ENCODE peak calls at places on chromosomes 5 and 9, in seven cellular contexts. One of them, this sample, is unnamed.
A peak's percentile ranks its signal among the peaks of the same experiment; 100 is the strongest.

GRCh38 chr5:151063136-151063544 is 17.7 kb downstream of the TNIP1 start:
- DNase-seq in HCT116: no peak
- DNase-seq in K562: peak; percentile 48
- DNase-seq in PC-3: peak; percentile 65
- DNase-seq in trophoblast cell: peak; percentile 43
- DNase-seq in GM23248: peak; percentile 89
- DNase-seq in fibroblast of lung: peak; percentile 75
- DNase-seq in this sample: peak; percentile 86

GRCh38 chr5:122478741-122479459 is 166.9 kb downstream of the SNCAIP start:
- DNase-seq in HCT116: peak; percentile 10
- DNase-seq in K562: no peak
- DNase-seq in PC-3: peak; percentile 93
- DNase-seq in trophoblast cell: peak; percentile 82
- DNase-seq in GM23248: no peak
- DNase-seq in fibroblast of lung: peak; percentile 81
- DNase-seq in this sample: no peak

GRCh38 chr5:180804129-180804601 is 1.6 kb upstream of the MGAT1 start:
- DNase-seq in HCT116: no peak
- DNase-seq in K562: no peak
- DNase-seq in PC-3: no peak
- DNase-seq in trophoblast cell: no peak
- DNase-seq in GM23248: no peak
- DNase-seq in fibroblast of lung: no peak
- DNase-seq in this sample: no peak

GRCh38 chr9:31677415-31677814 is 707.0 kb upstream of the ACO1 start:
- DNase-seq in HCT116: no peak
- DNase-seq in K562: no peak
- DNase-seq in PC-3: no peak
- DNase-seq in trophoblast cell: no peak
- DNase-seq in GM23248: no peak
- DNase-seq in fibroblast of lung: no peak
- DNase-seq in this sample: no peak

GRCh38 chr5:131945551-131945882 is at the start of gene MEIKIN:
- DNase-seq in HCT116: no peak
- DNase-seq in K562: no peak
- DNase-seq in PC-3: no peak
- DNase-seq in trophoblast cell: no peak
- DNase-seq in GM23248: no peak
- DNase-seq in fibroblast of lung: no peak
- DNase-seq in this sample: no peak

GRCh38 chr5:83721878-83722779 is 1.5 kb upstream of the HAPLN1 start:
- DNase-seq in HCT116: peak; percentile 66
- DNase-seq in K562: no peak
- DNase-seq in PC-3: peak; percentile 73
- DNase-seq in trophoblast cell: peak; percentile 5
- DNase-seq in GM23248: peak; percentile 87
- DNase-seq in fibroblast of lung: peak; percentile 70
- DNase-seq in this sample: peak; percentile 62

GRCh38 chr9:134591573-134591981 is 50.0 kb upstream of the COL5A1 start:
- DNase-seq in HCT116: no peak
- DNase-seq in K562: no peak
- DNase-seq in PC-3: no peak
- DNase-seq in trophoblast cell: no peak
- DNase-seq in GM23248: peak; percentile 88
- DNase-seq in fibroblast of lung: no peak
- DNase-seq in this sample: peak; percentile 39

GRCh38 chr5:147619281-147619680 is 109.4 kb upstream of the DPYSL3 start:
- DNase-seq in HCT116: no peak
- DNase-seq in K562: no peak
- DNase-seq in PC-3: no peak
- DNase-seq in trophoblast cell: no peak
- DNase-seq in GM23248: peak; percentile 6
- DNase-seq in fibroblast of lung: no peak
- DNase-seq in this sample: peak; percentile 64

GRCh38 chr9:100269656-100270055 is 83.1 kb downstream of the TEX10 start:
- DNase-seq in HCT116: no peak
- DNase-seq in K562: no peak
- DNase-seq in PC-3: no peak
- DNase-seq in trophoblast cell: no peak
- DNase-seq in GM23248: no peak
- DNase-seq in fibroblast of lung: no peak
- DNase-seq in this sample: no peak

GRCh38 chr5:132022737-132023136 is 11.3 kb upstream of the ACSL6 start:
- DNase-seq in HCT116: no peak
- DNase-seq in K562: peak; percentile 35
- DNase-seq in PC-3: peak; percentile 53
- DNase-seq in trophoblast cell: no peak
- DNase-seq in GM23248: peak; percentile 49
- DNase-seq in fibroblast of lung: no peak
- DNase-seq in this sample: no peak

GRCh38 chr9:121269888-121270254 is 1.9 kb downstream of the GSN start:
- DNase-seq in HCT116: no peak
- DNase-seq in K562: no peak
- DNase-seq in PC-3: peak; percentile 42
- DNase-seq in trophoblast cell: no peak
- DNase-seq in GM23248: peak; percentile 48
- DNase-seq in fibroblast of lung: no peak
- DNase-seq in this sample: no peak

GRCh38 chr5:68290260-68290674 is 74.7 kb downstream of the PIK3R1 start:
- DNase-seq in HCT116: no peak
- DNase-seq in K562: peak; percentile 33
- DNase-seq in PC-3: no peak
- DNase-seq in trophoblast cell: no peak
- DNase-seq in GM23248: peak; percentile 70
- DNase-seq in fibroblast of lung: peak; percentile 68
- DNase-seq in this sample: peak; percentile 56

GRCh38 chr5:180920710-180921109 is 21.8 kb downstream of the BTNL8 start:
- DNase-seq in HCT116: no peak
- DNase-seq in K562: no peak
- DNase-seq in PC-3: peak; percentile 33
- DNase-seq in trophoblast cell: no peak
- DNase-seq in GM23248: no peak
- DNase-seq in fibroblast of lung: no peak
- DNase-seq in this sample: no peak

GRCh38 chr9:134053401-134053871 is 14.4 kb downstream of the BRD3 start:
- DNase-seq in HCT116: no peak
- DNase-seq in K562: no peak
- DNase-seq in PC-3: no peak
- DNase-seq in trophoblast cell: no peak
- DNase-seq in GM23248: no peak
- DNase-seq in fibroblast of lung: no peak
- DNase-seq in this sample: no peak

GRCh38 chr5:177594071-177594470 is 2.1 kb downstream of the TMED9 start:
- DNase-seq in HCT116: no peak
- DNase-seq in K562: no peak
- DNase-seq in PC-3: no peak
- DNase-seq in trophoblast cell: no peak
- DNase-seq in GM23248: no peak
- DNase-seq in fibroblast of lung: no peak
- DNase-seq in this sample: no peak

GRCh38 chr5:7834982-7835381 is 16.0 kb downstream of the CFAP90 start:
- DNase-seq in HCT116: no peak
- DNase-seq in K562: no peak
- DNase-seq in PC-3: no peak
- DNase-seq in trophoblast cell: no peak
- DNase-seq in GM23248: no peak
- DNase-seq in fibroblast of lung: no peak
- DNase-seq in this sample: no peak

GRCh38 chr5:78610163-78610583 is 38.4 kb downstream of the LHFPL2 start:
- DNase-seq in HCT116: no peak
- DNase-seq in K562: no peak
- DNase-seq in PC-3: no peak
- DNase-seq in trophoblast cell: no peak
- DNase-seq in GM23248: peak; percentile 86
- DNase-seq in fibroblast of lung: no peak
- DNase-seq in this sample: peak; percentile 82

GRCh38 chr9:123679330-123679987 is 250.5 kb downstream of the DENND1A start:
- DNase-seq in HCT116: no peak
- DNase-seq in K562: no peak
- DNase-seq in PC-3: no peak
- DNase-seq in trophoblast cell: no peak
- DNase-seq in GM23248: no peak
- DNase-seq in fibroblast of lung: peak; percentile 63
- DNase-seq in this sample: no peak

GRCh38 chr5:174916227-174916626 is 191.8 kb downstream of the MSX2 start:
- DNase-seq in HCT116: no peak
- DNase-seq in K562: no peak
- DNase-seq in PC-3: no peak
- DNase-seq in trophoblast cell: no peak
- DNase-seq in GM23248: no peak
- DNase-seq in fibroblast of lung: no peak
- DNase-seq in this sample: no peak

GRCh38 chr5:88707216-88707965 is 175.6 kb downstream of the MEF2C start:
- DNase-seq in HCT116: no peak
- DNase-seq in K562: no peak
- DNase-seq in PC-3: peak; percentile 73
- DNase-seq in trophoblast cell: no peak
- DNase-seq in GM23248: no peak
- DNase-seq in fibroblast of lung: no peak
- DNase-seq in this sample: peak; percentile 76

GRCh38 chr5:107915413-107915812 is 244.7 kb upstream of the EFNA5 start:
- DNase-seq in HCT116: no peak
- DNase-seq in K562: no peak
- DNase-seq in PC-3: no peak
- DNase-seq in trophoblast cell: no peak
- DNase-seq in GM23248: peak; percentile 30
- DNase-seq in fibroblast of lung: peak; percentile 34
- DNase-seq in this sample: no peak

GRCh38 chr9:37034320-37034937 is 361 bp upstream of the PAX5 start:
- DNase-seq in HCT116: no peak
- DNase-seq in K562: no peak
- DNase-seq in PC-3: peak; percentile 40
- DNase-seq in trophoblast cell: no peak
- DNase-seq in GM23248: peak; percentile 38
- DNase-seq in fibroblast of lung: no peak
- DNase-seq in this sample: no peak
- H3K4me3 ChIP-seq in HCT116: no peak overlapping the region
- H3K4me3 ChIP-seq in K562: no peak overlapping the region
- H3K4me3 ChIP-seq in PC-3: peak overlapping the region; percentile 64
- H3K4me3 ChIP-seq in trophoblast cell: no peak overlapping the region
- H3K4me3 ChIP-seq in GM23248: peak overlapping the region; percentile 57
- H3K4me3 ChIP-seq in fibroblast of lung: no peak overlapping the region
- H3K4me3 ChIP-seq in this sample: no peak overlapping the region

DNA sequence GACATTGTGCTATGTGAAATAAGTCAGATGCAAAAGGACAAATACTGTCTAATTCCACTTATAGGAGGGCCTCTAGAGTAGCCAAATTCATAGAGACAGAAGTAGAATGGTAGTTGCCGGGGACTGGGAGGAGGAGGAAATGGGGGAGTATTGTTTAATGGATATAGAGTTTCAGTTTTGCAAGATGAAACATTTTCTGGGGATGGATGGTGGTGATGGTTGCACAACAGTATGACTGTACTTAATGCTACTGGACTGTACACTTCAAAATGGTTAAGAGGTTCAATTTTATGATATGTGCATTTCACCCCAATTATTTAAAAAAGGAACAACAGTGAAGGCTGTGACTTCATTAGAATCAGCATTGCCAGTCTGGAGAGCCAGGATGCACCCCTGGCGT is 130.6 kb upstream of the STC2 start:
- DNase-seq in HCT116: no peak
- DNase-seq in K562: no peak
- DNase-seq in PC-3: peak; percentile 55
- DNase-seq in trophoblast cell: no peak
- DNase-seq in GM23248: peak; percentile 69
- DNase-seq in fibroblast of lung: peak; percentile 85
- DNase-seq in this sample: no peak
- H3K4me2 ChIP-seq in HCT116: no peak overlapping the region
- H3K4me2 ChIP-seq in K562: no peak overlapping the region
- H3K4me2 ChIP-seq in PC-3: no peak overlapping the region
- H3K4me2 ChIP-seq in trophoblast cell: no peak overlapping the region
- H3K4me2 ChIP-seq in GM23248: no peak overlapping the region
- H3K4me2 ChIP-seq in fibroblast of lung: no peak overlapping the region
- H3K4me2 ChIP-seq in this sample: no peak overlapping the region

DNA sequence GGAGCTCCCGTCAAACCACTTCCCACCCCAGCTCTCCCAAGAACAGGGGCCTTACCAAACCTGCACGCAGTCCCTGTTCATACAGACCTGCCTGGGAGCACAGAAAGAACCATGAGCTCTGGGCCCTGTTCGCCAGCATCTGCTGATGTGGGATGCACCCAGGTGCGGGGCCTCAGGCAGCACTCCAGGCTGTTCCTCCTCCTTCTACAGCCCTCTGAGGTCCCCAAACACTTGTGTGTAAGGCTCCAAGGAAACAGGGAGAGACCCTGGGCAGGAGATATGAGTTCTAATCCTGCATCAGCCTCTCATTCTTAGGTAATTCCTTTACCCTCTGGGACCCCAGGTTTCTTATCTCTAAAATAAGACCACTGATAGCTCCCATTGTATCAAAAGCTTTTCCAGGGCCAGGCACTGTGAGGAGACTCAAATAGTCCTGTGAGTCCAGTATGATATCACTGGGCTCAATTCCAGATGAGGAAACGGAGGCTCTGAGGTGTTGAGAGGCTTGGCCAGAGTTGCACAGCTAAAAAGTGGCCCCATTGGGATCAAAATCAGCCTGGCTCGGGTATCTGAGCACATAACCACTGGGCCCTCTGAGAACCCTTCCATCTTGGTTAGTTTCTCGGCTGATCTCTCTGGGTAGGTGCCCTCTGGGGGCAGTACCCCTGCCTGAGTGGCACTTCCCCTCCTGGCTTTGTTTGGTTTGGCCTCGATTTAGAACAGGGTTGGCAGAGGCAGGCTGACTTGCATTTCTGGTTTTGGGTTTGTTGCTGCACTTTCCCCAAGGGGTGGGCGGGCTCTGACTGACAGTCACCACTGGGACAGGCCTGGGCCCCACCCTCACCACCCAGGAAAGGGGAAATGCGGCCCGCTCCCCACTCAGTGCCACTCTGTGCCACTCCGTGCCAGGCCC is 116.8 kb downstream of the RGS3 start:
- DNase-seq in HCT116: no peak
- DNase-seq in K562: no peak
- DNase-seq in PC-3: peak; percentile 89
- DNase-seq in trophoblast cell: no peak
- DNase-seq in GM23248: peak; percentile 58
- DNase-seq in fibroblast of lung: no peak
- DNase-seq in this sample: no peak
- H3K4me3 ChIP-seq in HCT116: no peak overlapping the region
- H3K4me3 ChIP-seq in K562: no peak overlapping the region
- H3K4me3 ChIP-seq in PC-3: peak overlapping the region; percentile 32
- H3K4me3 ChIP-seq in trophoblast cell: no peak overlapping the region
- H3K4me3 ChIP-seq in GM23248: no peak overlapping the region
- H3K4me3 ChIP-seq in fibroblast of lung: no peak overlapping the region
- H3K4me3 ChIP-seq in this sample: no peak overlapping the region

DNA sequence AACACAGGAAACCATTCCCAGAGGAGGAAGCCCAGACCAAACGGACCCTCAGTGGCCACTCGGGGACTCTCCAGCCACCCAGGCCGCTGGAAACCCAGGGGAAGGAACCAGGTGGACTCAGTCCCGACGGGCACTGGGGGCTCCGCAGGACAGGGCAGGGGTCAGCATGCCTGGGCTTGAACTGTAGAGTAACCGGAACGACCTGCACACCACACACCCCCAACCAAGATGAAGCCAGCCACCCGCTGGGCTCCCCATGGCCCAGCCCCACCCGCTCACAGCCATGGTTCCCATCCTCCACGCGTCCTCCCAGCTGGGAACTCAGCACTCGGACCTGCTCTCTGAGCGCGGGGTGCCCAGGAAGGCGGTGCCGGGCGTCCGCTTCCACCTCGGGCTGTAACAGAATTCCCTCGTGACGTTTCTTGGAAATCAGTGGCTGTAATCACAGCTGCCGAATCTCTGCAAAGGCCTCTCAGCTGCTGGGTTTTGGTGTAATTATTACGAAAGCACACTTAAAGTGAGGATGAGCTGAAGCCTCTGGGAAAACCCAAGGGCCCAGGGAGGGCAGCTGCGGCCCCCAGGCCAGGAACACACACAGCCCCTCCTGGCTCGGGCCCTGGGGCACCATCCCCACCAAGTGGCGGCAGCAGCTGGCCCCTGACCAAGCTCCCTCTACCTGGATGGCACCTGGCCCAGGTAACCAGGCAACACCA is 13.8 kb downstream of the NACC2 start:
- DNase-seq in HCT116: no peak
- DNase-seq in K562: no peak
- DNase-seq in PC-3: no peak
- DNase-seq in trophoblast cell: no peak
- DNase-seq in GM23248: no peak
- DNase-seq in fibroblast of lung: peak; percentile 80
- DNase-seq in this sample: no peak
- H3K4me2 ChIP-seq in HCT116: no peak overlapping the region
- H3K4me2 ChIP-seq in K562: no peak overlapping the region
- H3K4me2 ChIP-seq in PC-3: no peak overlapping the region
- H3K4me2 ChIP-seq in trophoblast cell: no peak overlapping the region
- H3K4me2 ChIP-seq in GM23248: no peak overlapping the region
- H3K4me2 ChIP-seq in fibroblast of lung: no peak overlapping the region
- H3K4me2 ChIP-seq in this sample: no peak overlapping the region

This sample was measured in astrocyte.